ENCODE peak calls at places on chromosomes 13 and 19, in ten cellular contexts. G, Q, O, Z, S, X, D, P, U and W are unnamed samples.

GRCh38 chr19:49807174-49807830 is 5.8 kb downstream of the FUZ start:
- DNase-seq in G (peak), Q (no peak), O (no peak), Z (no peak), S (no peak), X (no peak), D (no peak), P (no peak), U (no peak), W (no peak)

GRCh38 chr13:61413572-61413971 is 2.1 kb downstream of the PCDH20 start:
- DNase-seq in G (no peak), Q (no peak), O (no peak), Z (no peak), S (no peak), X (peak), D (no peak), P (no peak), U (no peak), W (no peak)

GRCh38 chr19:896434-896833 is 3.1 kb downstream of the RNU6-9 start:
- DNase-seq in G (no peak), Q (no peak), O (no peak), Z (no peak), S (no peak), X (no peak), D (no peak), P (no peak), U (no peak), W (no peak)

GRCh38 chr19:662207-662961 is 630 bp downstream of the RNF126 start:
- DNase-seq in G (peak), Q (peak), O (peak), Z (no peak), S (peak), X (peak), D (peak), P (peak), U (no peak), W (no peak)

GRCh38 chr13:75492389-75492788 is 10.4 kb upstream of the TBC1D4 start:
- DNase-seq in G (peak), Q (no peak), O (peak), Z (no peak), S (no peak), X (no peak), D (peak), P (no peak), U (no peak), W (no peak)

GRCh38 chr19:51546650-51547396 is 15.4 kb upstream of the SIGLEC6 start:
- DNase-seq in G (peak), Q (peak), O (peak), Z (no peak), S (peak), X (peak), D (peak), P (no peak), U (no peak), W (peak)

GRCh38 chr13:60226507-60226906 is 62.8 kb upstream of the DIAPH3 start:
- DNase-seq in G (no peak), Q (peak), O (peak), Z (no peak), S (peak), X (no peak), D (peak), P (no peak), U (no peak), W (no peak)

GRCh38 chr19:12783849-12784393 is 7.4 kb upstream of the JUNB start:
- DNase-seq in G (no peak), Q (no peak), O (peak), Z (no peak), S (no peak), X (no peak), D (no peak), P (peak), U (peak), W (no peak)

GRCh38 chr13:97257800-97258799 is 36.0 kb downstream of the MBNL2 start:
- DNase-seq in G (peak), Q (peak), O (peak), Z (peak), S (peak), X (peak), D (peak), P (no peak), U (no peak), W (peak)

GRCh38 chr13:75514080-75515040 is 23.3 kb downstream of the COMMD6 start:
- DNase-seq in G (peak), Q (peak), O (peak), Z (no peak), S (no peak), X (no peak), D (peak), P (no peak), U (no peak), W (no peak)

GRCh38 chr13:44543424-44543823 is 32.7 kb downstream of the TSC22D1 start:
- DNase-seq in G (no peak), Q (no peak), O (no peak), Z (no peak), S (no peak), X (peak), D (no peak), P (no peak), U (no peak), W (no peak)

GRCh38 chr19:35337081-35337983 is 8.3 kb downstream of the CD22 start:
- DNase-seq in G (no peak), Q (no peak), O (no peak), Z (no peak), S (no peak), X (no peak), D (no peak), P (no peak), U (no peak), W (no peak)

GRCh38 chr19:41945135-41945766 is 13.9 kb downstream of the RABAC1 start:
- DNase-seq in G (peak), Q (no peak), O (no peak), Z (no peak), S (no peak), X (no peak), D (no peak), P (peak), U (no peak), W (no peak)

GRCh38 chr13:29511980-29512379 is 83.5 kb downstream of the SLC7A1 start:
- DNase-seq in G (no peak), Q (peak), O (no peak), Z (peak), S (no peak), X (no peak), D (peak), P (no peak), U (no peak), W (no peak)

GRCh38 chr13:32951580-32951979 is 64.6 kb upstream of the KL start:
- DNase-seq in G (no peak), Q (no peak), O (no peak), Z (no peak), S (no peak), X (no peak), D (no peak), P (no peak), U (no peak), W (no peak)

GRCh38 chr19:16398530-16399241 is 73.1 kb downstream of the EPS15L1 start:
- DNase-seq in G (no peak), Q (peak), O (no peak), Z (no peak), S (peak), X (no peak), D (peak), P (no peak), U (no peak), W (no peak)

GRCh38 chr13:80399340-80400163 is 58.6 kb upstream of the SPRY2 start:
- DNase-seq in G (peak), Q (no peak), O (no peak), Z (no peak), S (no peak), X (no peak), D (no peak), P (no peak), U (no peak), W (no peak)

GRCh38 chr19:56142087-56142787 is 1.1 kb downstream of the ZNF444 start:
- DNase-seq in G (no peak), Q (no peak), O (no peak), Z (no peak), S (no peak), X (no peak), D (no peak), P (no peak), U (no peak), W (no peak)

GRCh38 chr13:57858376-57858775 is 226.8 kb downstream of the PCDH17 start:
- DNase-seq in G (peak), Q (no peak), O (no peak), Z (no peak), S (no peak), X (no peak), D (no peak), P (no peak), U (no peak), W (no peak)

GRCh38 chr19:30741539-30741938 is 369.4 kb downstream of the ZNF536 start:
- DNase-seq in G (no peak), Q (no peak), O (no peak), Z (no peak), S (no peak), X (no peak), D (no peak), P (no peak), U (no peak), W (no peak)

GRCh38 chr19:57103573-57104277 is 16.1 kb upstream of the USP29 start:
- DNase-seq in G (peak), Q (peak), O (peak), Z (peak), S (peak), X (peak), D (peak), P (no peak), U (peak), W (peak)

GRCh38 chr19:13016628-13017305 is 21.5 kb downstream of the NFIX start:
- DNase-seq in G (no peak), Q (no peak), O (no peak), Z (no peak), S (no peak), X (no peak), D (no peak), P (no peak), U (no peak), W (no peak)

GRCh38 chr13:73702419-73703071 is 431.7 kb downstream of the KLF12 start:
- DNase-seq in G (no peak), Q (no peak), O (no peak), Z (no peak), S (no peak), X (no peak), D (no peak), P (no peak), U (no peak), W (no peak)

GRCh38 chr13:53405616-53406015 is 377.0 kb downstream of the OLFM4 start:
- DNase-seq in G (no peak), Q (no peak), O (no peak), Z (no peak), S (no peak), X (peak), D (no peak), P (no peak), U (no peak), W (no peak)

GRCh38 chr13:93942016-93942415 is 537.5 kb downstream of the DCT start:
- DNase-seq in G (no peak), Q (no peak), O (peak), Z (no peak), S (no peak), X (no peak), D (peak), P (no peak), U (no peak), W (no peak)

GRCh38 chr19:7658219-7658686 is 10.6 kb upstream of the RETN start:
- DNase-seq in G (peak), Q (no peak), O (no peak), Z (no peak), S (no peak), X (no peak), D (no peak), P (no peak), U (no peak), W (no peak)

GRCh38 chr19:54158812-54159351 is 639 bp downstream of the LENG1 start:
- DNase-seq in G (peak), Q (no peak), O (peak), Z (no peak), S (no peak), X (no peak), D (peak), P (no peak), U (no peak), W (no peak)

GRCh38 chr19:27744926-27745844 is 1467.8 kb downstream of the UQCRFS1 start:
- DNase-seq in G (no peak), Q (no peak), O (no peak), Z (no peak), S (no peak), X (no peak), D (no peak), P (no peak), U (peak), W (no peak)

GRCh38 chr13:39036212-39036611 is 1.7 kb downstream of the PROSER1 start:
- DNase-seq in G (no peak), Q (peak), O (peak), Z (no peak), S (peak), X (peak), D (peak), P (no peak), U (no peak), W (no peak)

GRCh38 chr19:11164879-11165406 is 9.4 kb upstream of the SPC24 start:
- DNase-seq in G (no peak), Q (peak), O (no peak), Z (peak), S (no peak), X (no peak), D (peak), P (no peak), U (peak), W (no peak)